ENCODE peak calls at places on chromosomes 1 and 21, in seven cellular contexts. One of them, this sample, is unnamed.

GRCh38 chr1:220370041-220370700 is 97.9 kb upstream of the RAB3GAP2 start:
- DNase-seq in suprapubic skin: no peak
- DNase-seq in A549: no peak
- DNase-seq in sigmoid colon: no peak
- DNase-seq in body of pancreas: no peak
- DNase-seq in adrenal gland: no peak
- DNase-seq in tibial nerve: no peak
- DNase-seq in this sample: no peak

GRCh38 chr1:62362061-62362951 is 43.1 kb upstream of the KANK4 start:
- DNase-seq in suprapubic skin: no peak
- DNase-seq in A549: no peak
- DNase-seq in sigmoid colon: no peak
- DNase-seq in body of pancreas: peak
- DNase-seq in adrenal gland: no peak
- DNase-seq in tibial nerve: no peak
- DNase-seq in this sample: peak

GRCh38 chr1:113903496-113904291 is 905 bp downstream of the AP4B1 start:
- DNase-seq in suprapubic skin: no peak
- DNase-seq in A549: no peak
- DNase-seq in sigmoid colon: no peak
- DNase-seq in body of pancreas: no peak
- DNase-seq in adrenal gland: no peak
- DNase-seq in tibial nerve: no peak
- DNase-seq in this sample: no peak

GRCh38 chr21:36075953-36076352 is 6.1 kb downstream of the CBR1 start:
- DNase-seq in suprapubic skin: no peak
- DNase-seq in A549: no peak
- DNase-seq in sigmoid colon: no peak
- DNase-seq in body of pancreas: no peak
- DNase-seq in adrenal gland: no peak
- DNase-seq in tibial nerve: no peak
- DNase-seq in this sample: no peak

GRCh38 chr1:18974616-18975015 is 18.1 kb upstream of the IFFO2 start:
- DNase-seq in suprapubic skin: no peak
- DNase-seq in A549: no peak
- DNase-seq in sigmoid colon: peak
- DNase-seq in body of pancreas: peak
- DNase-seq in adrenal gland: peak
- DNase-seq in tibial nerve: no peak
- DNase-seq in this sample: peak

GRCh38 chr1:148166558-148167492 is 14.7 kb upstream of the NBPF11 start:
- DNase-seq in suprapubic skin: no peak
- DNase-seq in A549: no peak
- DNase-seq in sigmoid colon: no peak
- DNase-seq in body of pancreas: no peak
- DNase-seq in adrenal gland: no peak
- DNase-seq in tibial nerve: no peak
- DNase-seq in this sample: no peak

GRCh38 chr1:39489567-39490239 is 1.7 kb upstream of the BMP8A start:
- DNase-seq in suprapubic skin: no peak
- DNase-seq in A549: no peak
- DNase-seq in sigmoid colon: no peak
- DNase-seq in body of pancreas: no peak
- DNase-seq in adrenal gland: no peak
- DNase-seq in tibial nerve: no peak
- DNase-seq in this sample: no peak

GRCh38 chr1:165259236-165259635 is 97.3 kb downstream of the LMX1A start:
- DNase-seq in suprapubic skin: no peak
- DNase-seq in A549: no peak
- DNase-seq in sigmoid colon: no peak
- DNase-seq in body of pancreas: peak
- DNase-seq in adrenal gland: no peak
- DNase-seq in tibial nerve: no peak
- DNase-seq in this sample: no peak

GRCh38 chr1:29249170-29249691 is 12.9 kb downstream of the PTPRU start:
- DNase-seq in suprapubic skin: no peak
- DNase-seq in A549: no peak
- DNase-seq in sigmoid colon: no peak
- DNase-seq in body of pancreas: no peak
- DNase-seq in adrenal gland: no peak
- DNase-seq in tibial nerve: no peak
- DNase-seq in this sample: no peak

GRCh38 chr1:155334980-155335379 is 14.3 kb downstream of the RUSC1 start:
- DNase-seq in suprapubic skin: no peak
- DNase-seq in A549: no peak
- DNase-seq in sigmoid colon: no peak
- DNase-seq in body of pancreas: no peak
- DNase-seq in adrenal gland: no peak
- DNase-seq in tibial nerve: no peak
- DNase-seq in this sample: no peak

GRCh38 chr21:36705679-36706481 is 7.0 kb downstream of the SIM2 start:
- DNase-seq in suprapubic skin: no peak
- DNase-seq in A549: no peak
- DNase-seq in sigmoid colon: no peak
- DNase-seq in body of pancreas: no peak
- DNase-seq in adrenal gland: no peak
- DNase-seq in tibial nerve: no peak
- DNase-seq in this sample: no peak

GRCh38 chr1:194176212-194176611 is 989.8 kb upstream of the B3GALT2 start:
- DNase-seq in suprapubic skin: no peak
- DNase-seq in A549: no peak
- DNase-seq in sigmoid colon: no peak
- DNase-seq in body of pancreas: no peak
- DNase-seq in adrenal gland: no peak
- DNase-seq in tibial nerve: no peak
- DNase-seq in this sample: no peak

GRCh38 chr1:53579221-53580008 is 120.2 kb downstream of the DMRTB1 start:
- DNase-seq in suprapubic skin: peak
- DNase-seq in A549: no peak
- DNase-seq in sigmoid colon: peak
- DNase-seq in body of pancreas: no peak
- DNase-seq in adrenal gland: no peak
- DNase-seq in tibial nerve: no peak
- DNase-seq in this sample: peak

GRCh38 chr1:243251544-243251943 is 3.5 kb downstream of the CEP170 start:
- DNase-seq in suprapubic skin: no peak
- DNase-seq in A549: no peak
- DNase-seq in sigmoid colon: no peak
- DNase-seq in body of pancreas: no peak
- DNase-seq in adrenal gland: no peak
- DNase-seq in tibial nerve: no peak
- DNase-seq in this sample: no peak

GRCh38 chr1:32273389-32274208 is 18.3 kb upstream of the HDAC1 start:
- DNase-seq in suprapubic skin: no peak
- DNase-seq in A549: no peak
- DNase-seq in sigmoid colon: no peak
- DNase-seq in body of pancreas: peak
- DNase-seq in adrenal gland: no peak
- DNase-seq in tibial nerve: no peak
- DNase-seq in this sample: no peak

GRCh38 chr1:185701650-185702049 is 32.5 kb upstream of the HMCN1 start:
- DNase-seq in suprapubic skin: no peak
- DNase-seq in A549: no peak
- DNase-seq in sigmoid colon: no peak
- DNase-seq in body of pancreas: no peak
- DNase-seq in adrenal gland: no peak
- DNase-seq in tibial nerve: no peak
- DNase-seq in this sample: no peak

GRCh38 chr1:211630236-211631081 is 45.0 kb downstream of the NEK2 start:
- DNase-seq in suprapubic skin: no peak
- DNase-seq in A549: no peak
- DNase-seq in sigmoid colon: no peak
- DNase-seq in body of pancreas: no peak
- DNase-seq in adrenal gland: peak
- DNase-seq in tibial nerve: no peak
- DNase-seq in this sample: no peak

GRCh38 chr1:64572222-64572900 is 102.4 kb downstream of the CACHD1 start:
- DNase-seq in suprapubic skin: no peak
- DNase-seq in A549: no peak
- DNase-seq in sigmoid colon: no peak
- DNase-seq in body of pancreas: no peak
- DNase-seq in adrenal gland: no peak
- DNase-seq in tibial nerve: no peak
- DNase-seq in this sample: no peak

GRCh38 chr1:202618387-202619022 is 91.7 kb downstream of the SYT2 start:
- DNase-seq in suprapubic skin: no peak
- DNase-seq in A549: no peak
- DNase-seq in sigmoid colon: no peak
- DNase-seq in body of pancreas: no peak
- DNase-seq in adrenal gland: no peak
- DNase-seq in tibial nerve: no peak
- DNase-seq in this sample: no peak

GRCh38 chr1:207825719-207826556 is 74.1 kb downstream of the CD46 start:
- DNase-seq in suprapubic skin: peak
- DNase-seq in A549: no peak
- DNase-seq in sigmoid colon: peak
- DNase-seq in body of pancreas: peak
- DNase-seq in adrenal gland: peak
- DNase-seq in tibial nerve: peak
- DNase-seq in this sample: peak

GRCh38 chr1:228490120-228491078 is 3.2 kb downstream of the RNF187 start:
- DNase-seq in suprapubic skin: no peak
- DNase-seq in A549: no peak
- DNase-seq in sigmoid colon: no peak
- DNase-seq in body of pancreas: no peak
- DNase-seq in adrenal gland: peak
- DNase-seq in tibial nerve: no peak
- DNase-seq in this sample: no peak
- H3K4me3 ChIP-seq in suprapubic skin: no peak
- H3K4me3 ChIP-seq in A549: no peak
- H3K4me3 ChIP-seq in sigmoid colon: no peak
- H3K4me3 ChIP-seq in body of pancreas: no peak
- H3K4me3 ChIP-seq in adrenal gland: no peak
- H3K4me3 ChIP-seq in tibial nerve: no peak
- H3K4me3 ChIP-seq in this sample: no peak

GRCh38 chr1:23211955-23212354 is 5.3 kb downstream of the HTR1D start:
- DNase-seq in suprapubic skin: no peak
- DNase-seq in A549: no peak
- DNase-seq in sigmoid colon: no peak
- DNase-seq in body of pancreas: no peak
- DNase-seq in adrenal gland: no peak
- DNase-seq in tibial nerve: no peak
- DNase-seq in this sample: no peak

GRCh38 chr1:23210963-23211362 is 6.3 kb downstream of the HTR1D start:
- DNase-seq in suprapubic skin: no peak
- DNase-seq in A549: no peak
- DNase-seq in sigmoid colon: no peak
- DNase-seq in body of pancreas: no peak
- DNase-seq in adrenal gland: no peak
- DNase-seq in tibial nerve: no peak
- DNase-seq in this sample: no peak

GRCh38 chr1:23208527-23208926 is 8.8 kb downstream of the HTR1D start:
- DNase-seq in suprapubic skin: no peak
- DNase-seq in A549: no peak
- DNase-seq in sigmoid colon: no peak
- DNase-seq in body of pancreas: no peak
- DNase-seq in adrenal gland: no peak
- DNase-seq in tibial nerve: no peak
- DNase-seq in this sample: no peak

GRCh38 chr1:23209765-23210164 is 7.5 kb downstream of the HTR1D start:
- DNase-seq in suprapubic skin: no peak
- DNase-seq in A549: no peak
- DNase-seq in sigmoid colon: no peak
- DNase-seq in body of pancreas: no peak
- DNase-seq in adrenal gland: no peak
- DNase-seq in tibial nerve: no peak
- DNase-seq in this sample: no peak

GRCh38 chr1:23210351-23210785 is 6.9 kb downstream of the HTR1D start:
- DNase-seq in suprapubic skin: no peak
- DNase-seq in A549: no peak
- DNase-seq in sigmoid colon: no peak
- DNase-seq in body of pancreas: no peak
- DNase-seq in adrenal gland: no peak
- DNase-seq in tibial nerve: no peak
- DNase-seq in this sample: no peak
- TF ChIP-seq CTCF in suprapubic skin: no peak
- TF ChIP-seq CTCF in A549: peak
- TF ChIP-seq CTCF in sigmoid colon: no peak
- TF ChIP-seq CTCF in body of pancreas: no peak
- TF ChIP-seq CTCF in adrenal gland: no peak
- TF ChIP-seq CTCF in tibial nerve: no peak
- TF ChIP-seq CTCF in this sample: no peak

DNA sequence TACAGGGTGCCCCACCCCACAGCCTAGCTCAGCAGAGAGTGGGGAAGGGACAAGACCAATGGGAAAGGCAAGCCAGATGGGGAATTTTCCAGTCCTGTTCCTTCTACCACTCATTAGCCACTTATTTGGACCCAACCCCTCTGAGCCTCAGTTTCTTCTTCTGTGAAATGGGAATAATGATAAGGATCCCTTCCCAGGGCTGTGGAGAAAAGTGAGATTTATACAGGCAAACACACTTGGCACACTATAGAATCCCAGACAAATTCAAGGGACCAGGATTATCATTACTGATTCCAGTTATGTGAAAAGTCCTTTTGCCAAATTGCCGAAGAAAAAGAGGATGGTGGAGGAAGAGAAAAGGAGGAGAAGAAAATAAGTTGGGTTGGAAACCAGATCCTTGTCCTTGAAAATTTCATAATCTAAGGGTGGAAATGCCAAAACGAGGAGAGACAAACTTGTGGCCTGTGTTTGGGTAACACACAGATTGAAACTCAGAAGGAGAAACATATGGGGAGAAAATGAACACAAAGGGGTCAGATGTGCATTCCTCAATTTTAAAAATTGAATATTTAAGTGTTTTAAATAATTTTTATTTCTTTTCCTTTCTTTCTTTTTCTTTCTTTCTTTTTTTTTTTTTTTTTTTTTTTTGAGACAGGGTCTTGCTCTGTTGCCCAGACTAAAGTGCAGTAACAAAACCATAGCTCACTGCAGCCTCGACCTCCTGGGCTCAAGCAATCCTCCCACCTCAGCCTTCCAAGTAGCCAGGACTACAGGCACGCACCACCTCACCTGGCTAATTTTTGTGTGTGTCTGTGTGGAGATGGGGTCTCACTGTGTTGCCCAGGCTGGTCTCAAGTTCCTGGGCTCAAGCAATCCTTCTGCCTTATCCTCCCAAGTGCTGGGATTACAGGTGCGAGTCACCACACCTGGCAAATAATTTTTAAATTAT is 9.6 kb downstream of the CAPN2 start:
- DNase-seq in suprapubic skin: no peak
- DNase-seq in A549: no peak
- DNase-seq in sigmoid colon: no peak
- DNase-seq in body of pancreas: no peak
- DNase-seq in adrenal gland: no peak
- DNase-seq in tibial nerve: no peak
- DNase-seq in this sample: no peak
- TF ChIP-seq POLR2A in suprapubic skin: no peak
- TF ChIP-seq POLR2A in A549: no peak
- TF ChIP-seq POLR2A in sigmoid colon: no peak
- TF ChIP-seq POLR2A in body of pancreas: no peak
- TF ChIP-seq POLR2A in adrenal gland: no peak
- TF ChIP-seq POLR2A in tibial nerve: no peak
- TF ChIP-seq POLR2A in this sample: no peak

DNA sequence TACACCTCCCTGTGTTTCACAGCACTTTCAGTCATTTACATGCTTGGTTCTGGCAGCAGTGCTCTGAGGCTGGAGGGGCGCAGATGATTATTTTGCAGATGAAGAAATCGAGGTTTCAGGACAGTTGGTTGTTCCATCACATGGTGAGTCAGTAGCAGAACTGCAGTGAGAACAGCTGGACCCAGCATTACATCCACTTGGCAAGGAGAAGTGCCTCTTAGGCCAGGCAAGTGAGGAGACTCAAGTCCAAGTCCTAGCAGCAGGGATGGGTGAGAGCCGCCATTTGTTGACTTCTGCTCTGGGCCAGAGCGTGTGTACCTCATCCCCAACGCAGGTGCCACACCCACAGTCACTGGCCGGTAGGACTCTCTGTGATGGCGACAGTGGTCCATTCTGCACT is 26.8 kb upstream of the EPHA8 start:
- DNase-seq in suprapubic skin: no peak
- DNase-seq in A549: no peak
- DNase-seq in sigmoid colon: no peak
- DNase-seq in body of pancreas: no peak
- DNase-seq in adrenal gland: peak
- DNase-seq in tibial nerve: no peak
- DNase-seq in this sample: no peak
- H3K4me3 ChIP-seq in suprapubic skin: no peak
- H3K4me3 ChIP-seq in A549: no peak
- H3K4me3 ChIP-seq in sigmoid colon: no peak
- H3K4me3 ChIP-seq in body of pancreas: no peak
- H3K4me3 ChIP-seq in adrenal gland: no peak
- H3K4me3 ChIP-seq in tibial nerve: no peak
- H3K4me3 ChIP-seq in this sample: no peak